ENCODE peak calls at places on chromosomes 7 and 10, in five cellular contexts. K is activated CD8-positive, alpha-beta memory T cell treated with anti-CD3 and anti-CD28 coated beads, Interleukin-2, amount 10 ng/mL, durations not matched to agents 7 days and 5 days; P is HL-60; E is stimulated activated CD8-positive, alpha-beta memory T cell treated with anti-CD3 and anti-CD28 coated beads, Interleukin-2, amount 100 ng/mL, for 48 hours; T is D341Med. F is an unnamed sample.

GRCh38 chr10:83346216-83346910 is 792.9 kb upstream of the GHITM start:
- DNase-seq in T (no peak), K (no peak), P (no peak), E (no peak), F (no peak)

GRCh38 chr7:27082171-27082570 is 13.6 kb downstream of the HOXA1 start:
- DNase-seq in E (no peak), T (no peak), P (no peak), K (no peak), F (no peak)

GRCh38 chr10:84348431-84348830 is 20.0 kb downstream of the CCSER2 start:
- DNase-seq in K (no peak), T (no peak), P (no peak), E (no peak), F (no peak)

GRCh38 chr7:120833551-120833950 is 24.4 kb downstream of the TSPAN12 start:
- DNase-seq in E (no peak), T (no peak), K (no peak), P (no peak), F (no peak)

GRCh38 chr10:122420624-122421007 is 33.8 kb upstream of the ARMS2 start:
- DNase-seq in K (no peak), T (no peak), P (no peak), E (no peak), F (no peak)

GRCh38 chr10:61142987-61143386 is 199.0 kb upstream of the RHOBTB1 start:
- DNase-seq in K (no peak), P (no peak), E (no peak), T (no peak), F (no peak)

GRCh38 chr7:117325836-117326235 is 3.0 kb upstream of the WNT2 start:
- DNase-seq in T (no peak), E (no peak), P (no peak), K (no peak), F (no peak)

GRCh38 chr10:97426776-97427570 is 982 bp downstream of the PGAM1 start:
- DNase-seq in P (no peak), K (peak), E (no peak), T (no peak), F (no peak)

GRCh38 chr7:2109251-2109935 is 123.4 kb downstream of the MAD1L1 start:
- DNase-seq in T (no peak), E (no peak), K (no peak), P (no peak), F (no peak)

GRCh38 chr10:113382691-113383090 is 170.2 kb upstream of the HABP2 start:
- DNase-seq in K (no peak), P (no peak), T (no peak), E (no peak), F (no peak)

GRCh38 chr10:98338896-98339295 is 70.9 kb upstream of the LOXL4 start:
- DNase-seq in P (no peak), T (no peak), K (no peak), E (no peak), F (no peak)

GRCh38 chr7:38878694-38879457 is 30.1 kb downstream of the VPS41 start:
- DNase-seq in T (no peak), K (no peak), P (no peak), E (no peak), F (no peak)